ENCODE peak calls at places on chromosome 4, in eight cellular contexts. U, R, T, M, G, I, S and D are unnamed samples.

GRCh38 chr4:71689822-71690221 is 94.1 kb downstream of the GC start:
- DNase-seq in U (no peak), R (no peak), T (no peak), M (no peak), G (no peak), I (no peak), S (no peak), D (no peak)

GRCh38 chr4:2066011-2066551 is 7.0 kb downstream of the NAT8L start:
- DNase-seq in U (no peak), R (no peak), T (no peak), M (no peak), G (no peak), I (no peak), S (no peak), D (no peak)

GRCh38 chr4:151991001-151991883 is 230.4 kb upstream of the GATB start:
- DNase-seq in U (no peak), R (no peak), T (no peak), M (no peak), G (no peak), I (no peak), S (no peak), D (no peak)

GRCh38 chr4:154720123-154720522 is 23.7 kb upstream of the LRAT start:
- DNase-seq in U (no peak), R (no peak), T (no peak), M (no peak), G (no peak), I (no peak), S (no peak), D (no peak)

GRCh38 chr4:37948542-37948941 is 11.7 kb upstream of the PTTG2 start:
- DNase-seq in U (no peak), R (no peak), T (no peak), M (no peak), G (no peak), I (no peak), S (no peak), D (no peak)

GRCh38 chr4:184288451-184289178 is 70.9 kb upstream of the ENPP6 start:
- DNase-seq in U (no peak), R (no peak), T (peak), M (peak), G (peak), I (no peak), S (no peak), D (no peak)

GRCh38 chr4:30948653-30949052 is 228.5 kb downstream of the PCDH7 start:
- DNase-seq in U (peak), R (no peak), T (no peak), M (no peak), G (no peak), I (peak), S (no peak), D (no peak)

GRCh38 chr4:23894021-23894420 is 4.2 kb upstream of the PPARGC1A start:
- DNase-seq in U (no peak), R (no peak), T (no peak), M (no peak), G (no peak), I (no peak), S (no peak), D (no peak)

GRCh38 chr4:8181844-8182243 is 17.2 kb upstream of the SH3TC1 start:
- DNase-seq in U (no peak), R (no peak), T (no peak), M (no peak), G (peak), I (no peak), S (no peak), D (no peak)

GRCh38 chr4:183675625-183676024 is 16.5 kb downstream of the TRAPPC11 start:
- DNase-seq in U (no peak), R (no peak), T (no peak), M (no peak), G (no peak), I (no peak), S (no peak), D (no peak)

GRCh38 chr4:152735302-152735917 is 44.1 kb downstream of the TIGD4 start:
- DNase-seq in U (no peak), R (no peak), T (no peak), M (peak), G (no peak), I (peak), S (no peak), D (no peak)

GRCh38 chr4:76197971-76198410 is 15.6 kb downstream of the SCARB2 start:
- DNase-seq in U (no peak), R (peak), T (peak), M (peak), G (peak), I (peak), S (no peak), D (peak)